ENCODE peak calls at places on chromosomes 13 and 19, in nine cellular contexts. G is activated CD8-positive, alpha-beta memory T cell treated with anti-CD3 and anti-CD28 coated beads, Interleukin-2, amount 10 ng/mL, durations not matched to agents 7 days and 5 days; N is aorta; K is heart right ventricle; Y is CD8-positive, alpha-beta T cell; W is stimulated activated naive CD8-positive, alpha-beta T cell treated with anti-CD3 and anti-CD28 coated beads, Interleukin-15, Interleukin-2, amounts not matched to agents 100 U/mL and 50 U/mL, for 24 hours; Z is activated T-cell treated with anti-CD3 and anti-CD28 coated beads, Interleukin-2, amount 50 U/mL, for 4 hours; E is T-helper 17 cell; C is activated naive CD8-positive, alpha-beta T cell treated with anti-CD3 and anti-CD28 coated beads, Interleukin-2, amount 10 ng/mL, durations not matched to agents 7 days and 5 days. U is an unnamed sample.
A peak's percentile ranks its signal among the peaks of the same experiment; 100 is the strongest.

GRCh38 chr19:28884786-28885476 is 328.0 kb downstream of the UQCRFS1 start:
- ATAC-seq in G (no peak), N (no peak), K (peak; percentile 73), Y (no peak), W (no peak), Z (no peak), E (no peak), C (no peak), U (no peak)

GRCh38 chr13:71320452-71320851 is 546.6 kb downstream of the DACH1 start:
- ATAC-seq in G (no peak), N (no peak), K (no peak), Y (no peak), W (no peak), Z (no peak), E (no peak), C (no peak), U (no peak)

GRCh38 chr13:93118081-93118615 is 108.5 kb upstream of the GPC6 start:
- ATAC-seq in G (no peak), N (no peak), K (no peak), Y (no peak), W (no peak), Z (no peak), E (no peak), C (no peak), U (no peak)

GRCh38 chr13:37680137-37680536 is 81.6 kb upstream of the POSTN start:
- ATAC-seq in G (no peak), N (no peak), K (no peak), Y (no peak), W (no peak), Z (no peak), E (no peak), C (no peak), U (no peak)

GRCh38 chr19:7789447-7789846 is 26.4 kb downstream of the CLEC4M start:
- ATAC-seq in G (no peak), N (no peak), K (no peak), Y (peak; percentile 82), W (peak; percentile 34), Z (peak; percentile 49), E (peak; percentile 72), C (no peak), U (no peak)

GRCh38 chr19:19551862-19552192 is 13.8 kb downstream of the CILP2 start:
- ATAC-seq in G (no peak), N (no peak), K (no peak), Y (no peak), W (no peak), Z (no peak), E (no peak), C (no peak), U (no peak)

GRCh38 chr19:11204943-11205349 is 7.6 kb upstream of the KANK2 start:
- ATAC-seq in G (no peak), N (no peak), K (no peak), Y (no peak), W (no peak), Z (no peak), E (no peak), C (no peak), U (no peak)

GRCh38 chr13:26019881-26020535 is 31.8 kb downstream of the SHISA2 start:
- ATAC-seq in G (no peak), N (no peak), K (no peak), Y (no peak), W (no peak), Z (no peak), E (no peak), C (no peak), U (no peak)

GRCh38 chr19:30449673-30450072 is 77.5 kb downstream of the ZNF536 start:
- ATAC-seq in G (no peak), N (no peak), K (no peak), Y (no peak), W (no peak), Z (no peak), E (no peak), C (no peak), U (no peak)

GRCh38 chr19:2546128-2547032 is 70.5 kb downstream of the GADD45B start:
- ATAC-seq in G (no peak), N (peak; percentile 64), K (peak; percentile 74), Y (no peak), W (no peak), Z (no peak), E (no peak), C (no peak), U (no peak)

GRCh38 chr19:29704562-29705558 is 10.2 kb downstream of the C19orf12 start:
- ATAC-seq in G (peak; percentile 85), N (no peak), K (no peak), Y (peak; percentile 66), W (peak; percentile 88), Z (peak; percentile 91), E (peak; percentile 59), C (peak; percentile 72), U (peak; percentile 92)